ENCODE peak calls at places on chromosomes 1 and 21, in ten cellular contexts. F is neural progenitor cell; B is stimulated activated CD8-positive, alpha-beta memory T cell treated with anti-CD3 and anti-CD28 coated beads, Interleukin-4, amount 100 ng/mL, for 4 hours; U is AML-193; Z is suprapubic skin; G is A172; A is naive thymus-derived CD4-positive, alpha-beta T cell; O is HEK293T; Y is cardiac septum; S is RWPE1. W is an unnamed sample.

GRCh38 chr1:27341525-27342252 is at the start of gene SYTL1:
- DNase-seq in F (peak; percentile 80), B (peak; percentile 38), U (peak; percentile 62), Z (no peak), G (peak; percentile 49), A (peak; percentile 61), O (peak; percentile 59), Y (peak; percentile 85), S (peak; percentile 84), W (no peak)

GRCh38 chr1:31704261-31705079 is 653 bp upstream of the COL16A1 start:
- DNase-seq in F (peak; percentile 19), B (no peak), U (no peak), Z (no peak), G (no peak), A (no peak), O (no peak), Y (no peak), S (no peak), W (no peak)

GRCh38 chr1:44587796-44588460 is 86.4 kb downstream of the TMEM53 start:
- DNase-seq in F (no peak), B (no peak), U (no peak), Z (no peak), G (peak; percentile 73), A (no peak), O (no peak), Y (no peak), S (peak; percentile 40), W (no peak)

GRCh38 chr21:32726742-32727477 is 903 bp downstream of the SYNJ1 start:
- DNase-seq in F (peak; percentile 36), B (no peak), U (peak; percentile 18), Z (no peak), G (peak; percentile 26), A (peak; percentile 10), O (peak; percentile 58), Y (no peak), S (peak; percentile 38), W (peak; percentile 30)

GRCh38 chr1:182143825-182144661 is 82.5 kb upstream of the ZNF648 start:
- DNase-seq in F (peak; percentile 63), B (no peak), U (peak; percentile 76), Z (peak; percentile 93), G (no peak), A (no peak), O (no peak), Y (peak; percentile 87), S (peak; percentile 48), W (peak; percentile 38)

GRCh38 chr21:42997053-42997452 is 22.7 kb downstream of the PKNOX1 start:
- DNase-seq in F (no peak), B (no peak), U (no peak), Z (no peak), G (peak; percentile 89), A (no peak), O (no peak), Y (no peak), S (peak; percentile 58), W (no peak)

GRCh38 chr1:26597629-26598039 is 68.1 kb downstream of the RPS6KA1 start:
- DNase-seq in F (peak; percentile 40), B (no peak), U (peak; percentile 76), Z (no peak), G (peak; percentile 18), A (peak; percentile 55), O (peak; percentile 47), Y (no peak), S (peak; percentile 49), W (no peak)

GRCh38 chr1:167791281-167792209 is 69.8 kb downstream of the MPZL1 start:
- DNase-seq in F (peak; percentile 56), B (no peak), U (peak; percentile 35), Z (no peak), G (peak; percentile 16), A (no peak), O (no peak), Y (no peak), S (no peak), W (no peak)

GRCh38 chr1:9298282-9298681 is 5.6 kb downstream of the SPSB1 start:
- DNase-seq in F (no peak), B (no peak), U (no peak), Z (no peak), G (no peak), A (no peak), O (no peak), Y (no peak), S (no peak), W (no peak)

GRCh38 chr21:41927727-41928409 is 25.9 kb downstream of the C2CD2 start:
- DNase-seq in F (no peak), B (no peak), U (no peak), Z (no peak), G (no peak), A (peak; percentile 29), O (no peak), Y (no peak), S (no peak), W (no peak)

GRCh38 chr1:64251971-64252370 is 48.5 kb downstream of the UBE2U start:
- DNase-seq in F (peak; percentile 20), B (no peak), U (no peak), Z (no peak), G (no peak), A (no peak), O (no peak), Y (no peak), S (no peak), W (no peak)

GRCh38 chr1:93304716-93305138 is 41.0 kb upstream of the DR1 start:
- DNase-seq in F (peak; percentile 69), B (peak; percentile 5), U (peak; percentile 69), Z (no peak), G (peak; percentile 49), A (peak; percentile 49), O (peak; percentile 68), Y (no peak), S (peak; percentile 55), W (peak; percentile 48)

GRCh38 chr1:83819436-83819835 is 179.5 kb downstream of the TTLL7 start:
- DNase-seq in F (no peak), B (no peak), U (no peak), Z (no peak), G (no peak), A (no peak), O (no peak), Y (no peak), S (no peak), W (no peak)

GRCh38 chr1:38896169-38896568 is 14.8 kb upstream of the GJA9 start:
- DNase-seq in F (no peak), B (no peak), U (no peak), Z (no peak), G (no peak), A (no peak), O (no peak), Y (no peak), S (no peak), W (no peak)